ENCODE peak calls at places on chromosome 10, in seven cellular contexts. T is HCT116, U is body of pancreas, D is fibroblast of lung, Z is transverse colon, H is spleen, A is cardiac muscle cell. C is an unnamed sample. For H3K36me3, the result is how much of the 10 kb centered on the place peaks cover.

GRCh38 chr10:96017227-96017687 is 26.1 kb upstream of the CCNJ start:
- DNase-seq in T (peak), U (peak), D (peak), Z (peak), H (no peak), A (peak), C (peak)

GRCh38 chr10:47029181-47029971 is 118.1 kb downstream of the PTPN20 start:
- DNase-seq in T (no peak), U (peak), D (no peak), Z (no peak), H (peak), A (no peak), C (no peak)

GRCh38 chr10:88965016-88965415 is 12.4 kb upstream of the ACTA2 start:
- DNase-seq in T (no peak), U (no peak), D (no peak), Z (no peak), H (no peak), A (peak), C (no peak)

GRCh38 chr10:77391605-77392235 is 245.9 kb downstream of the KCNMA1 start:
- DNase-seq in T (peak), U (peak), D (peak), Z (peak), H (no peak), A (peak), C (peak)

GRCh38 chr10:33228426-33228825 is 106.0 kb downstream of the NRP1 start:
- DNase-seq in T (no peak), U (no peak), D (no peak), Z (no peak), H (no peak), A (no peak), C (no peak)

GRCh38 chr10:119302591-119303253 is 95.4 kb downstream of the GRK5 start:
- DNase-seq in T (no peak), U (peak), D (no peak), Z (no peak), H (no peak), A (no peak), C (no peak)

GRCh38 chr10:30581779-30582380 is 47.7 kb downstream of the LYZL2 start:
- DNase-seq in T (peak), U (peak), D (peak), Z (peak), H (no peak), A (peak), C (no peak)

GRCh38 chr10:84395581-84395980 is 67.2 kb downstream of the CCSER2 start:
- DNase-seq in T (no peak), U (no peak), D (peak), Z (no peak), H (no peak), A (peak), C (no peak)

GRCh38 chr10:69960606-69961167 is 92.0 kb upstream of the MACROH2A2 start:
- DNase-seq in T (no peak), U (no peak), D (no peak), Z (no peak), H (no peak), A (no peak), C (no peak)

GRCh38 chr10:29877798-29878491 is 181.4 kb downstream of the JCAD start:
- DNase-seq in T (no peak), U (peak), D (peak), Z (no peak), H (no peak), A (peak), C (no peak)

GRCh38 chr10:72058989-72059842 is 29.1 kb downstream of the SPOCK2 start:
- DNase-seq in T (no peak), U (no peak), D (peak), Z (no peak), H (no peak), A (no peak), C (no peak)

GRCh38 chr10:103772096-103772845 is 83.1 kb downstream of the SH3PXD2A start:
- DNase-seq in T (peak), U (peak), D (peak), Z (peak), H (peak), A (peak), C (peak)

GRCh38 chr10:124339119-124339807 is 79.5 kb downstream of the OAT start:
- DNase-seq in T (no peak), U (no peak), D (no peak), Z (no peak), H (peak), A (no peak), C (no peak)

DNA sequence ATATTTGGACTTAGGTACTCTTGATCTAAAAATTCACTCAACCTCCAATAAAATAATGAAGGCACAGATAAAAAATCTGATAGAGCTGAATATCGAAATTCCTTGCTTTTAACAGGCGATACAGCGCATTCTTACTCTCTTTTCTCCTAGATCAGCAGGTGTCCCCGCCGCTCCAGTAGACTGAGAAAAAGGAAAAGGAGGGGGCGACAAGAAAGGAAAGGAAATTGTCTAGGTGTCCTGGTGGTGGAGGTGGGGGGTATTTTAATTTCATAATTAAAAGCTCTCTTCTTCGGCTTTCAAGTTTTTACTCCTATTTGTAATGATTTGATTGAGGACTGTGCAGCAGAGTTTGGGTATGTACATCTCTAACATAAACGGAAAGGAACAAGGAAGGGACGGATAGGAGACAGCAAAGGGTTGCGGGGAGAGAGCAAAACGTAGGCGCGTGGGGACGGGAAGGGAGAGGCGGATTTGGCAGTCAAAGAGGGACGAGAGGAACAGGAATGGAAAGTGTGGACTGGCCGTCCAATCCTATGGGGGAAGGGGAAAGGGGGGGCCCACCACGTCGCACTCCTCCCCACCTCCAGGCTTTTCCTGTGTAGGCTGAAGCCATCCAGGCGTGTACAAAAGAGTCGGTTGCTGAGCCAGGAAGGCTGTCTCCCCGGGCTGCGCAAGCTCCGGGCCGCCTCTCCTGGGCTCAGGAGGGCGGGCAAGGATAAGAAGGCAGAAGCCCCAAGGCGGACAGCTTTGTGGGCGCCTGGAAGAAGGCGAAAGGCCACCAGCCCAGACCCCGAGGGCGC is 875 bp upstream of the HECTD2 start:
- DNase-seq in T (no peak), U (peak), D (peak), Z (peak), H (no peak), A (peak), C (no peak)
- TF ChIP-seq CTCF in T (no peak), U (no peak), D (no peak), Z (peak), H (no peak), A (no peak), C (no peak)

DNA sequence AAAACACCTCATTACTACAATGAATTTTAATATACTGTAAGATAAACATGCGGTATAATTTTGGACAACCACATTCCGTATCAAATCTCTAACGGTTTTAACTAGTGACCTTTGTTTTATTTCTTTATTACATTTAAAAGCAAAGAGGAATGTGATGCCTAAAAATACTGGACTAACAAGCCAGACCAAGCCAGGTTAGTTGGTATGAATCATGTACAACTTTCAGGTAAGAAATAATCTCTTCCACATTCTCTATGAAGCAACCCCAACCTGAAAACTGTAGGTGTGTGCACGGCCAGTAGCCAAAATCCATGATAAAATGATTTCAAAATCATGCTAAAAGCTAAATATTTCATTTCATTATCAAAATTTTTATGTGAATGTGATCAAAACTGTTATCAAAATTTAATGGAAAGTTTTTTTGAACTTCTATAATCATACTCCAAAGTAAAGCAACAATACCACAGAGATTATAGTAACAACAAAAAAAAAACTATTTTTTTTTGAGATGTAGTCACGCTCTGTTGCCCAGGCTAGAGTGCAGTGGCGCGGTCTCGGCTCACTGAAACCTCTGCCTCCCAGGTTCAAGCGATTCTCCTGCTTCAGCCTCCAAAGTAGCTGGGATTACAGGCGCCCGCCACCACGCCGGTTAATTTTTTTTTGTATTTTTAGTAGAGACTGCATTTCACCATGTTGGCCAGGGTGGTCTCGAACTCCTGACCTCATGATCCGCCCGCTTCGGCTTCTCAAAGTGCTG is 127.2 kb downstream of the NRBF2 start:
- DNase-seq in T (no peak), U (no peak), D (no peak), Z (no peak), H (no peak), A (no peak), C (no peak)
- H3K4me3 ChIP-seq in T (no peak), U (no peak), D (no peak), Z (no peak), H (no peak), A (no peak), C (no peak)

GRCh38 chr10:18607979-18608378 is 43.4 kb downstream of the NSUN6 start:
- DNase-seq in T (no peak), U (no peak), D (peak), Z (no peak), H (no peak), A (no peak), C (no peak)
- H3K36me3 ChIP-seq in T (under half), U (under half), D (under half), Z (under half), H (under half), A (under half), C (under half)

GRCh38 chr10:6704891-6705290 is 124.8 kb upstream of the PRKCQ start:
- DNase-seq in T (no peak), U (no peak), D (no peak), Z (no peak), H (no peak), A (no peak), C (no peak)

GRCh38 chr10:6700066-6700465 is 120.0 kb upstream of the PRKCQ start:
- DNase-seq in T (no peak), U (no peak), D (no peak), Z (no peak), H (no peak), A (no peak), C (no peak)

GRCh38 chr10:6702030-6702429 is 122.0 kb upstream of the PRKCQ start:
- DNase-seq in T (no peak), U (no peak), D (no peak), Z (no peak), H (no peak), A (no peak), C (no peak)

GRCh38 chr10:6699336-6699735 is 119.3 kb upstream of the PRKCQ start:
- DNase-seq in T (no peak), U (no peak), D (no peak), Z (no peak), H (no peak), A (no peak), C (peak)

DNA sequence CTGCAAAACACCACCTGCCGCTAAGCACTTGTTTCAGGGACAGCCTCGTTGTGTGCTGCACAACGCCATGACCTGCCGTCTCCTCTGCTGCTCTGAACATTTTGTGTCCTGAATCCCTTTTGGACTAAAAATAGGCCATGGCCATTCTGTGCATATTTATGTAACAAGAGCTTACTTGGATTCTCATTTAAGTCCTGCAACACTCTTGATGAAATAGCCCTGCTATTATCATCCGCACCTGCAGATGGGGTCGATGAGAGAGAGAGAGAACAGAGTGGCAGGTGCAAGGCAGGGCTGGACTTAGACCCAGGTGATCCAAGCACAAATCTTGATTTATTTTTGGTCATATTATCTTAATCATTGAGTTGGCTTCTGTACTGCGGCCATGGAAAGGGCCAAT is 121.2 kb upstream of the PRKCQ start:
- DNase-seq in T (no peak), U (no peak), D (no peak), Z (peak), H (no peak), A (no peak), C (no peak)
- TF ChIP-seq CTCF in T (peak), U (no peak), D (no peak), Z (no peak), H (no peak), A (no peak), C (no peak)

GRCh38 chr10:100374137-100374655 is 27.2 kb downstream of the SCD start:
- DNase-seq in T (no peak), U (no peak), D (no peak), Z (no peak), H (no peak), A (no peak), C (no peak)
- H3K4me3 ChIP-seq in T (peak), U (peak), D (peak), Z (peak), H (peak), A (peak), C (peak)

GRCh38 chr10:28612877-28613276 is 64.4 kb upstream of the BAMBI start:
- DNase-seq in T (no peak), U (no peak), D (no peak), Z (no peak), H (no peak), A (no peak), C (no peak)
- H3K36me3 ChIP-seq in T (half or more), U (under half), D (under half), Z (half or more), H (half or more), A (half or more), C (under half)

GRCh38 chr10:91495402-91495801 is 85.3 kb downstream of the HECTD2 start:
- DNase-seq in T (no peak), U (no peak), D (no peak), Z (no peak), H (no peak), A (no peak), C (no peak)

GRCh38 chr10:91487914-91488577 is 77.9 kb downstream of the HECTD2 start:
- DNase-seq in T (no peak), U (no peak), D (no peak), Z (no peak), H (no peak), A (no peak), C (no peak)

DNA sequence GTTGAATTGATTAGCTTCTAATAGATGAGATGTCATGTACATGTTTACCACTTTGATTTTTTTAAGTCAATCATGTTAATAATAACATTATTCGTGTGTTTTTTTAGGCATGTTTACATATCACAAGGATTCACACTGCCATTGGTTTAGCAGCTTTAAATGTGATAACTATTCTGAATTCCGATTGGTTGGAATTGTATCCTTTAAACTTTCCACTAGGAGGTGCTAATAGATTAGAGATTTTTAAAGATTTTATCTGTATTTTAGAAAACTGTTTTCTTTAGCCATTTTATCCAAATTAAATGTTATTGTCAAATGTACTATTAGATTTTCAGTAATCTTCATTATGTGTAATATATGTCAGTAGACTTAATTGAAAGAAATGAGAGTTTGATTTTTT is 83.2 kb downstream of the HECTD2 start:
- DNase-seq in T (peak), U (no peak), D (peak), Z (no peak), H (no peak), A (peak), C (no peak)
- TF ChIP-seq CTCF in T (peak), U (peak), D (no peak), Z (peak), H (no peak), A (peak), C (peak)

GRCh38 chr10:22344781-22345300 is 455 bp upstream of the SPAG6 start:
- DNase-seq in T (no peak), U (no peak), D (no peak), Z (no peak), H (no peak), A (no peak), C (no peak)

GRCh38 chr10:22344204-22344603 is 1.1 kb upstream of the SPAG6 start:
- DNase-seq in T (no peak), U (no peak), D (no peak), Z (no peak), H (no peak), A (no peak), C (no peak)

GRCh38 chr10:22343761-22344160 is 1.5 kb upstream of the SPAG6 start:
- DNase-seq in T (no peak), U (no peak), D (no peak), Z (no peak), H (no peak), A (no peak), C (no peak)

GRCh38 chr10:22346087-22346661 is 878 bp downstream of the SPAG6 start:
- DNase-seq in T (no peak), U (no peak), D (no peak), Z (no peak), H (no peak), A (no peak), C (no peak)

GRCh38 chr10:22345301-22346086 is at the start of gene SPAG6:
- DNase-seq in T (no peak), U (peak), D (no peak), Z (peak), H (peak), A (peak), C (no peak)
- H3K4me3 ChIP-seq in T (no peak), U (no peak), D (no peak), Z (no peak), H (peak), A (peak), C (no peak)

DNA sequence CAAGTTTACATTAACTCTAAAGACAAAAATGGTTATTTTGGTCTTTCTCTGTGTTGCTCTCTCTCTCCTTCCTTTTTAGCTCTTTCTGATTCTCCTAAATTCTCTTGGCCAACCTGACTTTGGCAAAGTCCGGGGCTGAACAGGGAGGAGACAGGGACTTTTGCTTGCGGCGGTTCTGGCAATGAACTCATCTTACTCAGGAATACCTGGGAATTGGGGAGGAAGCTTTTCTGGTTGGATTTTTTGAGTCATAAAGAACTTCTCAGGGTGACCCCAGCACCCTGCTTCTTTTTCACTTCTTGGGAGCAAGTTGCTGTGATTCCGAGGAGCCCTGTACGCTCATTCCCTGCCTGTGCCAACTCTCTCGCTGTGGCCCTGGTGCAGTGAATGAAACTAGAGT is 16.0 kb downstream of the GATA3 start:
- DNase-seq in T (no peak), U (no peak), D (peak), Z (no peak), H (no peak), A (no peak), C (no peak)
- H3K36me3 ChIP-seq in T (under half), U (under half), D (under half), Z (under half), H (under half), A (under half), C (under half)